ENCODE peak calls at places on chromosomes 11 and 22, in seven cellular contexts. D is lower lobe of right lung; M is activated effector memory CD4-positive, alpha-beta T cell treated with anti-CD3 and anti-CD28 coated beads, Interleukin-2, amount 50 U/mL, for 16 hours; R is caudate nucleus; X is OCI-LY7; O is spleen; I is substantia nigra. K is an unnamed sample.

GRCh38 chr11:130609121-130610035 is 160.9 kb downstream of the ADAMTS15 start:
- DNase-seq in D (peak; percentile 71), M (no peak), R (no peak), X (no peak), O (no peak), I (no peak), K (no peak)

GRCh38 chr11:115672999-115673411 is 168.8 kb upstream of the CADM1 start:
- DNase-seq in D (no peak), M (no peak), R (no peak), X (no peak), O (no peak), I (no peak), K (no peak)

GRCh38 chr11:61172353-61172752 is 11.1 kb upstream of the VPS37C start:
- DNase-seq in D (no peak), M (no peak), R (no peak), X (no peak), O (no peak), I (no peak), K (no peak)

GRCh38 chr11:119298726-119299125 is 18.2 kb downstream of the MCAM start:
- DNase-seq in D (no peak), M (no peak), R (no peak), X (no peak), O (no peak), I (no peak), K (no peak)

GRCh38 chr22:45009881-45010531 is at the start of gene PHF21B:
- DNase-seq in D (no peak), M (no peak), R (no peak), X (peak; percentile 84), O (no peak), I (peak; percentile 20), K (peak; percentile 50)

GRCh38 chr11:129728571-129728970 is 87.1 kb upstream of the TMEM45B start:
- DNase-seq in D (no peak), M (no peak), R (no peak), X (no peak), O (no peak), I (no peak), K (no peak)

GRCh38 chr11:77146261-77147035 is 18.4 kb downstream of the MYO7A start:
- DNase-seq in D (no peak), M (no peak), R (no peak), X (no peak), O (no peak), I (no peak), K (no peak)

GRCh38 chr11:94678901-94679300 is 89.3 kb upstream of the AMOTL1 start:
- DNase-seq in D (no peak), M (no peak), R (no peak), X (no peak), O (no peak), I (no peak), K (no peak)

GRCh38 chr11:44527476-44527875 is 38.0 kb upstream of the CD82 start:
- DNase-seq in D (no peak), M (no peak), R (no peak), X (no peak), O (no peak), I (no peak), K (no peak)

GRCh38 chr22:49238181-49239141 is 589.2 kb downstream of the BRD1 start:
- DNase-seq in D (no peak), M (no peak), R (no peak), X (no peak), O (peak; percentile 39), I (no peak), K (no peak)

GRCh38 chr11:74754507-74755255 is 6.0 kb downstream of the RNF169 start:
- DNase-seq in D (no peak), M (no peak), R (no peak), X (no peak), O (no peak), I (no peak), K (no peak)

GRCh38 chr11:114132944-114133394 is 73.5 kb downstream of the ZBTB16 start:
- DNase-seq in D (no peak), M (no peak), R (no peak), X (no peak), O (peak; percentile 69), I (no peak), K (no peak)

GRCh38 chr11:86463120-86463519 is 88.4 kb downstream of the CCDC81 start:
- DNase-seq in D (no peak), M (no peak), R (no peak), X (no peak), O (no peak), I (no peak), K (no peak)

GRCh38 chr11:48006301-48006992 is 26.1 kb downstream of the PTPRJ start:
- DNase-seq in D (no peak), M (peak; percentile 80), R (no peak), X (no peak), O (peak; percentile 63), I (no peak), K (no peak)

GRCh38 chr11:122758974-122759373 is 79.3 kb upstream of the CRTAM start:
- DNase-seq in D (no peak), M (peak; percentile 53), R (no peak), X (no peak), O (no peak), I (no peak), K (no peak)

K was measured in occipital lobe.